ENCODE peak calls at places on chromosomes 16 and 17, in six cellular contexts. R, I, S, O, A and B are unnamed samples.

GRCh38 chr16:70250748-70251650 is 741 bp downstream of the EXOSC6 start:
- DNase-seq in R (peak), O (peak), A (no peak), S (peak), I (peak), B (peak)

GRCh38 chr17:73784015-73784603 is 139.9 kb upstream of the SDK2 start:
- DNase-seq in O (no peak), I (no peak), A (no peak), R (no peak), S (no peak), B (no peak)

GRCh38 chr17:44209786-44210341 is 9.6 kb downstream of the UBTF start:
- DNase-seq in A (no peak), R (no peak), S (no peak), O (no peak), I (no peak), B (no peak)

GRCh38 chr17:48374650-48375230 is 55.3 kb downstream of the SKAP1 start:
- DNase-seq in A (peak), I (peak), S (peak), O (peak), R (peak), B (no peak)

GRCh38 chr17:33401253-33401652 is 108.2 kb upstream of the ASIC2 start:
- DNase-seq in A (no peak), R (no peak), S (no peak), O (no peak), I (no peak), B (no peak)

GRCh38 chr17:50511058-50511457 is 2.8 kb downstream of the MYCBPAP start:
- DNase-seq in R (peak), I (no peak), S (no peak), O (no peak), A (no peak), B (peak)

GRCh38 chr16:27228621-27229501 is 25.5 kb downstream of the KDM8 start:
- DNase-seq in S (no peak), R (no peak), A (no peak), I (peak), O (no peak), B (no peak)

GRCh38 chr17:82734987-82735866 is at the start of gene FN3K:
- DNase-seq in O (peak), A (no peak), R (no peak), I (peak), S (peak), B (no peak)

GRCh38 chr16:85649411-85649977 is 36.4 kb downstream of the GSE1 start:
- DNase-seq in R (no peak), A (no peak), S (no peak), O (no peak), I (no peak), B (no peak)

GRCh38 chr16:8342276-8342675 is 248.0 kb downstream of the TMEM114 start:
- DNase-seq in O (no peak), I (no peak), R (no peak), S (no peak), A (no peak), B (no peak)

GRCh38 chr16:5509794-5510193 is 412.2 kb upstream of the EEF2KMT start:
- DNase-seq in A (no peak), S (no peak), I (no peak), O (no peak), R (no peak), B (no peak)

GRCh38 chr17:12040478-12040877 is 19.8 kb downstream of the MAP2K4 start:
- DNase-seq in A (no peak), O (no peak), R (no peak), I (no peak), S (no peak), B (no peak)

GRCh38 chr17:39229274-39229913 is 3.6 kb upstream of the STAC2 start:
- DNase-seq in R (no peak), S (no peak), I (peak), A (no peak), O (no peak), B (peak)

GRCh38 chr16:48124266-48124665 is 31.5 kb downstream of the ABCC12 start:
- DNase-seq in S (no peak), A (no peak), O (no peak), R (no peak), I (no peak), B (no peak)

GRCh38 chr16:86490859-86491642 is 19.3 kb upstream of the FOXF1 start:
- DNase-seq in O (no peak), R (no peak), S (no peak), I (no peak), A (no peak), B (no peak)

GRCh38 chr16:56353054-56353921 is 72.1 kb downstream of the AMFR start:
- DNase-seq in O (no peak), I (no peak), S (no peak), A (no peak), R (peak), B (peak)

GRCh38 chr17:28087743-28088142 is 45.3 kb downstream of the NLK start:
- DNase-seq in S (no peak), O (no peak), I (no peak), R (no peak), A (no peak), B (no peak)

GRCh38 chr16:84054271-84054670 is 11.7 kb upstream of the SLC38A8 start:
- DNase-seq in R (no peak), S (no peak), I (no peak), O (no peak), A (no peak), B (no peak)

GRCh38 chr17:67156269-67157199 is 88.5 kb downstream of the HELZ start:
- DNase-seq in S (no peak), A (no peak), O (no peak), R (no peak), I (no peak), B (no peak)

GRCh38 chr17:3810019-3810418 is 9.0 kb upstream of the ITGAE start:
- DNase-seq in R (no peak), S (no peak), O (no peak), I (no peak), A (no peak), B (no peak)

GRCh38 chr16:87457724-87458423 is 35.0 kb downstream of the ZCCHC14 start:
- DNase-seq in R (no peak), S (peak), A (peak), O (no peak), I (no peak), B (no peak)

GRCh38 chr16:65117701-65118448 is 4.0 kb downstream of the CDH11 start:
- DNase-seq in A (no peak), O (peak), R (no peak), I (peak), S (peak), B (peak)

GRCh38 chr16:52676951-52677350 is 130.0 kb upstream of the TOX3 start:
- DNase-seq in R (no peak), S (no peak), A (no peak), O (no peak), I (no peak), B (no peak)

GRCh38 chr17:18213666-18214270 is 11.7 kb upstream of the LLGL1 start:
- DNase-seq in A (no peak), R (no peak), I (no peak), O (no peak), S (no peak), B (no peak)

GRCh38 chr17:65547253-65547670 is 14.2 kb downstream of the AXIN2 start:
- DNase-seq in O (peak), R (no peak), S (no peak), I (no peak), A (no peak), B (no peak)

GRCh38 chr16:81532491-81533174 is 88.0 kb downstream of the CMIP start:
- DNase-seq in S (no peak), R (no peak), I (no peak), A (no peak), O (peak), B (no peak)

GRCh38 chr17:19716108-19717030 is at the start of gene SLC47A2:
- DNase-seq in S (peak), I (no peak), O (no peak), R (no peak), A (no peak), B (no peak)
- TF ChIP-seq TAF1 in S (no peak), I (no peak), O (no peak), R (no peak), A (no peak), B (no peak)

GRCh38 chr17:75009139-75009724 is 3.2 kb upstream of the MRPL58 start:
- DNase-seq in I (no peak), S (no peak), R (no peak), O (no peak), A (no peak), B (no peak)

GRCh38 chr17:75006653-75007052 is 5.8 kb upstream of the MRPL58 start:
- DNase-seq in I (peak), A (no peak), R (no peak), O (peak), S (no peak), B (no peak)

GRCh38 chr17:75010683-75011406 is 1.6 kb upstream of the MRPL58 start:
- DNase-seq in O (peak), I (peak), S (peak), R (no peak), A (no peak), B (no peak)

GRCh38 chr17:75005291-75005690 is 7.2 kb upstream of the MRPL58 start:
- DNase-seq in A (no peak), O (no peak), I (no peak), S (no peak), R (no peak), B (no peak)

DNA sequence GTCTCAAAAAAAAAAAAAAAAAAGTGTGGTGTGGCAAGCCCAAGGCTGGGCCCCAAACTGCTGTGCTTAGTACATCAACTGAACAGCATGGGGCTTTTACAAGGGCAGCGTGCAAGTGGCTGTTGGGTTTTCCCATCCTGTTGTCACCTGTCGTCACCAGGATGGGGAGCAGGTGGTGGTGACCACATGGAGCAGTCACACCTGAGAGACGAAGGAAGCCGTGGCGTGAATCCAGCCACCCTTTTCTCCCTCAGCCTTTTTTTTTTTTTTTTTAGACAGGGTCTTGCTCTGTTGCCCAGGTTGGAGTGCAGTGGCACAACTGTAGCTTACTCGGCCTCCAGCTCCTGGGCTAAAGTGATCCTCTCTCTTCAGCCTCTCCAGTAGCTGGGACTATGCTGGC is 4.1 kb upstream of the MRPL58 start:
- DNase-seq in R (no peak), O (no peak), S (no peak), A (no peak), I (no peak), B (no peak)
- TF ChIP-seq TAF1 in R (no peak), O (no peak), S (no peak), A (no peak), I (no peak), B (no peak)

DNA sequence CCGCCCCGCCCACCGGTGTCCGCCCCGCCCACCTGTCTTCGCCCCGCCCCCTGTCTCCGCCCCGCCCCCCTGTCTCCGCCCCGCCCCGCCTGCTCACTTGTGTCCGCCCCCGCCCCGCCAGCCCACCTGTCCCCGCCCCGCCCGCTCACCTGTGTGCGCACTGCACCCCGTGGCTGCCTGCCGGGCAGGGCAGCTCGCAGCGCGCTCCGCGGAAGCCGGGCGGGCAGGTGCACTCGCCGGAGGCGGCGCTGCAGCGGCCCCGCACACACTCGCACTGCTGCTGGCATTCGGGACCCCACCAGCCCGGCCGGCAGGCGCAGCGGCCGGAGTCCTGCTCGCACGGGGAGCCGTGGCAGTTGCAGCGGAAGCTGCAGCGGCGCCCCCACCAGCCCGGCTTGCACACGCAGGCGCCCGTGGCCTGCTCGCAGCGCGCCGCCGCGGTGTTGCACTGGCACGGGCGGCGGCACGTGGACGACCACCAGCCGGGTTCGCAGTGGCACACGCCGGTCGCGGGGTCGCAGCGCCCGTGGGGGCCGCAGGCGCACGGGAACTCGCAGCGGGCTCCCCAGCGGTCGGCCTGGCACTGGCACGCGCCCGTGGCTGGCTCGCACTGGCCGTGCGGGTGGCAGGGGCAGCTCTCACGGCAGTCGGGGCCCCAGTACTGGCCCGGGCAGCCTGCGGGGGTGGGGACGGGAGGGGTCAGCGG is 2.1 kb downstream of the SCARF1 start:
- DNase-seq in S (peak), O (no peak), R (peak), A (no peak), I (no peak), B (peak)
- TF ChIP-seq TAF1 in S (no peak), O (no peak), R (no peak), A (peak), I (no peak), B (no peak)

DNA sequence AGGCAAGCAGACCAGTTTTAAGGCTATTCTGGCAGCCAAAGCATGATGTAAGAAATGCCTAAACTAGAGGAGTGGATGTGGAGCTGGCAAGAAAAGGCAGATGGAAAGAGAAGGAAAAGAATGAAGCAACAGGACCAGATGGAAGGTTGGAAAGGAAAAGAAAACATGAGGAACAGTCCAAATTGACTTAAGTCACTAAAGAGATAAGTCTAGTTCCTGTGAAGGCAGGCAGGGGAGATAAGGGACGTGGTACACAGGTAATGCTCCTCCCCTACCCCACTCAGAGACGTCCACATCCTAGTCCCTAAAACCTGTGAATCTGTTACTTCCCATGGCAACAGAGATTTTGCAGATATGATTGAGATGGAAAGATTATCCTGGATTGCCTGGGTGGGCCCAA is 43.5 kb downstream of the TEX2 start:
- DNase-seq in O (no peak), S (no peak), A (no peak), R (no peak), I (peak), B (no peak)
- TF ChIP-seq TAF1 in O (no peak), S (no peak), A (no peak), R (no peak), I (no peak), B (no peak)

DNA sequence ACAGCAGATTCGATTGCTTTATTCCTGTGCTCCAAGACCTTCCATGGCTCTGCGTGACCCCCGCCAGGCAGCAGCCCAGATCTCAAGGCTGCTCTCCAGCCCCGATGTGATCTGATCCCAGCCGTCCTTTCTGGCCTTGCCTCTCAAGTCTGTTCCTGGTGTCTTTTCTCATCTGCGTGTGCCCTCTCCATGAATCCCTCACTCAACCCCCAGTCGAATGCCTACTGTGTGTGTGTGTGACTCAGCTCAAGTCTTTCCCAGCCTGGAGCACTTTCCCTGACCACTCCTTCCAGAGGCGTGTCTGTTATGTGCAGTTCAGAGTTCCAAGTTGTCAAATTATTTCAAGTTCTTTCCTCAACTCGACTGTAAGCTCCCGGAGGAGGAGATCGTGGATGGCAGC is 64.0 kb downstream of the MRM1 start:
- DNase-seq in S (no peak), R (no peak), A (no peak), I (no peak), O (no peak), B (no peak)
- TF ChIP-seq TAF1 in S (no peak), R (no peak), A (no peak), I (no peak), O (no peak), B (no peak)

GRCh38 chr17:63911657-63912100 is 621 bp upstream of the CSHL1 start:
- DNase-seq in O (no peak), I (peak), A (no peak), R (no peak), S (peak), B (peak)
- TF ChIP-seq TAF1 in O (no peak), I (no peak), A (no peak), R (no peak), S (no peak), B (no peak)